ENCODE peak calls at places on chromosomes 3 and 15, in seven cellular contexts. Q is heart right ventricle, G is lung, T is fibroblast of pulmonary artery, R is IMR-90, C is uterus, P is adrenal gland. V is an unnamed sample.

GRCh38 chr15:70277556-70277955 is 179.8 kb upstream of the TLE3 start:
- DNase-seq in Q (no peak), G (no peak), T (no peak), R (no peak), C (no peak), P (no peak), V (no peak)

GRCh38 chr3:72383230-72383629 is 465.0 kb downstream of the SHQ1 start:
- DNase-seq in Q (no peak), G (no peak), T (no peak), R (no peak), C (no peak), P (no peak), V (no peak)

GRCh38 chr15:81809543-81809942 is 236.3 kb downstream of the MEX3B start:
- DNase-seq in Q (no peak), G (no peak), T (peak), R (peak), C (no peak), P (no peak), V (no peak)

GRCh38 chr15:43376017-43376705 is 5.3 kb downstream of the TUBGCP4 start:
- DNase-seq in Q (no peak), G (no peak), T (peak), R (peak), C (no peak), P (no peak), V (no peak)

GRCh38 chr3:59580499-59580898 is 530.7 kb upstream of the CFAP20DC start:
- DNase-seq in Q (no peak), G (no peak), T (no peak), R (no peak), C (no peak), P (no peak), V (no peak)

GRCh38 chr3:134718736-134719135 is 67.9 kb upstream of the KY start:
- DNase-seq in Q (no peak), G (no peak), T (peak), R (peak), C (no peak), P (no peak), V (no peak)

GRCh38 chr3:125212509-125213372 is at the start of gene SLC12A8:
- DNase-seq in Q (no peak), G (no peak), T (no peak), R (no peak), C (no peak), P (peak), V (no peak)

GRCh38 chr3:197583371-197583770 is 27.6 kb upstream of the BDH1 start:
- DNase-seq in Q (no peak), G (no peak), T (no peak), R (no peak), C (no peak), P (no peak), V (no peak)

GRCh38 chr3:169760479-169760878 is 4.4 kb downstream of the TERC start:
- DNase-seq in Q (no peak), G (no peak), T (peak), R (peak), C (no peak), P (no peak), V (no peak)

GRCh38 chr15:73797366-73798158 is 44.4 kb upstream of the INSYN1 start:
- DNase-seq in Q (no peak), G (no peak), T (no peak), R (no peak), C (no peak), P (no peak), V (no peak)

GRCh38 chr15:73002509-73002908 is 49.8 kb upstream of the NEO1 start:
- DNase-seq in Q (no peak), G (no peak), T (no peak), R (peak), C (no peak), P (no peak), V (no peak)

GRCh38 chr3:71397046-71397445 is 186.5 kb downstream of the FOXP1 start:
- DNase-seq in Q (no peak), G (no peak), T (peak), R (peak), C (no peak), P (no peak), V (no peak)

GRCh38 chr3:136110481-136110880 is 85.7 kb downstream of the MSL2 start:
- DNase-seq in Q (no peak), G (no peak), T (no peak), R (no peak), C (no peak), P (no peak), V (no peak)

GRCh38 chr3:140505256-140505655 is 172.6 kb upstream of the TRIM42 start:
- DNase-seq in Q (no peak), G (no peak), T (peak), R (no peak), C (no peak), P (no peak), V (no peak)

GRCh38 chr15:41965441-41966413 is 6.6 kb downstream of the EHD4 start:
- DNase-seq in Q (peak), G (no peak), T (no peak), R (peak), C (no peak), P (no peak), V (no peak)

GRCh38 chr15:42094512-42094963 is at the start of gene PLA2G4D:
- DNase-seq in Q (no peak), G (peak), T (no peak), R (no peak), C (no peak), P (no peak), V (no peak)

GRCh38 chr15:100108846-100109245 is 232.9 kb downstream of the ADAMTS17 start:
- DNase-seq in Q (no peak), G (no peak), T (no peak), R (no peak), C (no peak), P (peak), V (no peak)

GRCh38 chr15:65409284-65409631 is 13.5 kb downstream of the IGDCC4 start:
- DNase-seq in Q (no peak), G (no peak), T (peak), R (peak), C (no peak), P (no peak), V (no peak)

GRCh38 chr3:51921081-51921578 is 18.0 kb upstream of the IQCF1 start:
- DNase-seq in Q (no peak), G (no peak), T (no peak), R (no peak), C (no peak), P (no peak), V (peak)

GRCh38 chr3:149830902-149831301 is 17.9 kb downstream of the RNF13 start:
- DNase-seq in Q (no peak), G (no peak), T (no peak), R (no peak), C (no peak), P (no peak), V (no peak)

GRCh38 chr3:178084938-178085816 is 451.1 kb upstream of the KCNMB2 start:
- DNase-seq in Q (peak), G (peak), T (peak), R (peak), C (peak), P (peak), V (peak)

GRCh38 chr3:186909078-186909853 is 21.1 kb upstream of the ST6GAL1 start:
- DNase-seq in Q (no peak), G (no peak), T (no peak), R (no peak), C (no peak), P (no peak), V (no peak)

GRCh38 chr15:84929795-84930371 is 45.4 kb downstream of the SLC28A1 start:
- DNase-seq in Q (no peak), G (no peak), T (no peak), R (peak), C (no peak), P (peak), V (no peak)

GRCh38 chr3:126216416-126216815 is 36.0 kb upstream of the ALDH1L1 start:
- DNase-seq in Q (no peak), G (no peak), T (peak), R (peak), C (no peak), P (no peak), V (no peak)

GRCh38 chr3:185070491-185071335 is 82.1 kb downstream of the C3orf70 start:
- DNase-seq in Q (no peak), G (no peak), T (peak), R (peak), C (no peak), P (no peak), V (peak)

GRCh38 chr3:118782755-118783202 is 251.9 kb downstream of the IGSF11 start:
- DNase-seq in Q (no peak), G (no peak), T (no peak), R (no peak), C (no peak), P (no peak), V (no peak)

GRCh38 chr3:170560717-170561382 is 25.0 kb downstream of the SLC7A14 start:
- DNase-seq in Q (no peak), G (no peak), T (no peak), R (no peak), C (no peak), P (no peak), V (no peak)

GRCh38 chr3:27616031-27616430 is 106.1 kb downstream of the EOMES start:
- DNase-seq in Q (no peak), G (no peak), T (no peak), R (no peak), C (no peak), P (no peak), V (no peak)

DNA sequence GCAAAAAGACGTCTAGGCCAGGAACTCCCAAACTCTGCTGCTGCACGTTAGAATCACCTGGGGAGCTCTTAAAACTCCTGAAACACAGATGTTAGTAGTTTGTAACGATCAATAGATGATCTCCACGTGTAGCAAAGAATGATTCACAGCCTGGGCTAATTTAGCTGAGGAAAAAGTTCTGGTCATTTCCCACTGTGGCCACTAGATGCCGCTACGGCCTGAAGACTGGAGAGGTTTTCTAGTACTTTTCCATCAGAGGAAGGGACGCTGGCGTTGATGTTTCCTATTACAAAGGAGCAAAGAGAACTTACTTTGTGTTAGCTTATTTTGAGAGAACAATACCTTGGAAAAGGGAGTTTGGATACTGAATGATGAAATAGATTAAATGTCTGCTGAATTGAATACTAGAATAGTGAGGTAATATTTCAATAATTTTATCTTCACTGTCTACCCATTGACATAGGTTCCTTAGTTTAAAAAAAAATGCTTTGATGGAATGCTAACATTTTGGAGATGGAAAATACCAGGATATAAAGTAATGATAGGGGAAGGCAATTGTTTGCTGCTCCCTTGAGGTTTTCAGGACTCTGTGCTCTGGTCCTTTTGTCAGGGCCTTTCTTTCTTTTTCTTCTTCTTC is 159.1 kb downstream of the P3H2 start:
- DNase-seq in Q (peak), G (peak), T (peak), R (peak), C (peak), P (peak), V (peak)
- TF ChIP-seq CTCF in Q (peak), G (peak), T (peak), R (peak), C (peak), P (peak), V (peak)

GRCh38 chr15:59160880-59161593 is 45.6 kb upstream of the LDHAL6B start:
- DNase-seq in Q (no peak), G (no peak), T (peak), R (peak), C (no peak), P (peak), V (no peak)
- TF ChIP-seq CTCF in Q (peak), G (no peak), T (peak), R (peak), C (no peak), P (peak), V (peak)

GRCh38 chr3:23052230-23053019 is 150.7 kb upstream of the UBE2E2 start:
- DNase-seq in Q (no peak), G (no peak), T (no peak), R (no peak), C (no peak), P (no peak), V (no peak)
- TF ChIP-seq CTCF in Q (no peak), G (no peak), T (no peak), R (no peak), C (no peak), P (no peak), V (peak)

GRCh38 chr3:14206548-14207177 is 28.0 kb downstream of the LSM3 start:
- DNase-seq in Q (no peak), G (no peak), T (no peak), R (no peak), C (no peak), P (no peak), V (peak)
- TF ChIP-seq CTCF in Q (no peak), G (no peak), T (no peak), R (no peak), C (no peak), P (no peak), V (no peak)

DNA sequence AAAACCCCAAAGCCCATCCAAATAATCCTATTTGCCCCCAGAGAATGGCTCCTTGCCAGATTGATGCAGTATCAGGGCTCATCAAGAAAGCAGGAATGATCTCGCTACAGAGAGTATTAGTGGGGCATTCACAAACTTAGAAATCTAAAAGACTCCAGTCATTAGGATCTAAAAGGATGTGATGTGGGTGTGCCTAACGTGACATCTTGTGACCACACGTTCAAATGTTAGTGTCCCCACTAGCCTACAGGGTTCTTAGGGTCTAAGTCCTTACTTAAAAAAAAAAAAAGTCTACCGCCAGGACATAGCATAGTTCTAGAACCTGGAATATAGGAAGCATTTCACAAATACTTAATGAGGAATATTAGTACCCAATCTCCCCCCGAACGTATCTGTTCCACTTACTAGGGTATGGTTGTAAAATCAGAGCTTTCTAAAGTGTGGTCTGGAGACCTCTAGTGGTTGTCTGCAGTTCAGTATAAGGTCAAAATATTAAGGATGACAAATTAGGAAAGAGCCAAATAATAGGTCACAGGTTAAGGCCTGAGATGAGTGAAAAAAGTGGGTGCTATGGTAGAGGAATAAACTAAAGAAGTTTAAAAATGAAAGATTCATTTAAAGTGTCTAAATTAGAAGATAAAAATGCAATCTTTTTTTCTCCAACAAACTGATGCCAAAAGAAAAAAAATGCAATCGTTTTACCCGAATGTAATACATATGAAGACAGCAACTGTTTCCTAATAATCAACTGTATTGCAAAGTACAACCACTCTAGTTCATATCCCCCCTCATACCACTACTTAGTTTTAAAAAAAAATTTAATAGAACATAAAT is 4.2 kb upstream of the CHRM5 start:
- DNase-seq in Q (no peak), G (no peak), T (peak), R (peak), C (no peak), P (no peak), V (no peak)
- TF ChIP-seq CTCF in Q (peak), G (peak), T (peak), R (peak), C (peak), P (peak), V (peak)

V was measured in osteocyte.